ENCODE peak calls at places on chromosomes 3 and 15, in five cellular contexts. P is nucleus accumbens; Y is upper lobe of right lung; H is left ventricle myocardium superior; L is stimulated activated naive CD8-positive, alpha-beta T cell treated with anti-CD3 and anti-CD28 coated beads, Interleukin-15, amount 100 ng/mL, for 72 hours. Q is an unnamed sample.

GRCh38 chr3:156206157-156206556 is 85.8 kb downstream of the KCNAB1 start:
- DNase-seq in H (no peak), Y (no peak), L (no peak), P (no peak), Q (no peak)

GRCh38 chr3:187368251-187368733 is at the start of gene RTP4:
- DNase-seq in Y (no peak), H (no peak), L (peak), P (no peak), Q (peak)

GRCh38 chr3:10205461-10206165 is 40.9 kb downstream of the IRAK2 start:
- DNase-seq in H (no peak), P (no peak), Y (no peak), L (no peak), Q (no peak)

GRCh38 chr15:80105193-80105984 is 45.9 kb downstream of the ZFAND6 start:
- DNase-seq in Y (no peak), L (no peak), H (no peak), P (no peak), Q (no peak)

GRCh38 chr15:73596214-73596613 is 37.0 kb downstream of the NPTN start:
- DNase-seq in Y (no peak), H (no peak), L (no peak), P (no peak), Q (no peak)

GRCh38 chr3:140834266-140835037 is 107.2 kb upstream of the SLC25A36 start:
- DNase-seq in P (no peak), H (no peak), Y (no peak), L (no peak), Q (no peak)

GRCh38 chr3:190101320-190102117 is 19.2 kb downstream of the P3H2 start:
- DNase-seq in H (no peak), Y (no peak), P (no peak), L (no peak), Q (no peak)

GRCh38 chr3:179324270-179324754 is 1.5 kb downstream of the ZNF639 start:
- DNase-seq in P (no peak), L (no peak), H (no peak), Y (no peak), Q (no peak)

GRCh38 chr15:53962646-53963561 is 15.3 kb upstream of the UNC13C start:
- DNase-seq in H (peak), L (peak), P (no peak), Y (no peak), Q (no peak)

GRCh38 chr15:58357529-58358476 is 74.0 kb upstream of the LIPC start:
- DNase-seq in Y (no peak), P (no peak), L (peak), H (no peak), Q (no peak)

GRCh38 chr15:77489647-77490046 is 69.0 kb downstream of the HMG20A start:
- DNase-seq in Y (no peak), L (no peak), P (no peak), H (no peak), Q (no peak)

GRCh38 chr3:7630925-7631324 is 770.0 kb downstream of the GRM7 start:
- DNase-seq in H (peak), P (no peak), Y (no peak), L (no peak), Q (no peak)

GRCh38 chr15:27768731-27769510 is 330.2 kb downstream of the OCA2 start:
- DNase-seq in Y (no peak), H (no peak), P (no peak), L (no peak), Q (no peak)

GRCh38 chr3:162072656-162073055 is 576.0 kb downstream of the OTOL1 start:
- DNase-seq in P (no peak), H (no peak), L (no peak), Y (no peak), Q (no peak)

GRCh38 chr3:28151608-28152228 is 89.7 kb upstream of the CMC1 start:
- DNase-seq in Y (no peak), H (no peak), P (no peak), L (no peak), Q (no peak)

GRCh38 chr3:128400683-128401082 is 66.0 kb downstream of the DNAJB8 start:
- DNase-seq in L (no peak), Y (no peak), P (no peak), H (no peak), Q (no peak)

GRCh38 chr3:72429589-72430362 is 418.5 kb downstream of the SHQ1 start:
- DNase-seq in Y (no peak), L (no peak), H (no peak), P (no peak), Q (no peak)

GRCh38 chr3:148175215-148175614 is 522.5 kb upstream of the AGTR1 start:
- DNase-seq in Y (no peak), H (no peak), L (no peak), P (no peak), Q (no peak)